ENCODE peak calls at places on chromosomes 6 and 20, in seven cellular contexts. W, Z, P, U, V, M and A are unnamed samples. For H3K27me3 and H3K4me1, the result is how much of the 10 kb centered on the place peaks cover.

GRCh38 chr20:20024942-20025341 is 7.8 kb downstream of the NAA20 start:
- DNase-seq in Z (no peak), W (no peak), P (peak), U (no peak), M (no peak), V (no peak), A (no peak)

GRCh38 chr20:53547664-53548239 is 45.9 kb downstream of the ZNF217 start:
- DNase-seq in W (peak), V (no peak), Z (peak), M (no peak), U (no peak), P (peak), A (no peak)

GRCh38 chr20:37890643-37891042 is 12.3 kb upstream of the VSTM2L start:
- DNase-seq in M (no peak), V (no peak), W (no peak), P (no peak), Z (no peak), U (no peak), A (no peak)

GRCh38 chr6:166678426-166678825 is 51.4 kb upstream of the RPS6KA2 start:
- DNase-seq in W (peak), Z (peak), M (no peak), U (no peak), V (no peak), P (peak), A (no peak)

GRCh38 chr6:111122458-111123286 is 35.4 kb downstream of the SLC16A10 start:
- DNase-seq in W (no peak), M (no peak), U (no peak), P (no peak), V (peak), Z (no peak), A (no peak)

GRCh38 chr6:109705258-109705657 is 14.2 kb downstream of the FIG4 start:
- DNase-seq in Z (peak), M (peak), V (peak), P (peak), W (peak), U (peak), A (peak)

GRCh38 chr6:100347901-100348550 is 116.7 kb downstream of the SIM1 start:
- DNase-seq in U (no peak), M (no peak), Z (peak), W (peak), V (no peak), P (peak), A (no peak)

GRCh38 chr6:108581237-108581931 is 20.7 kb downstream of the FOXO3 start:
- DNase-seq in M (no peak), W (peak), V (peak), U (no peak), Z (peak), P (peak), A (no peak)

GRCh38 chr20:3811421-3812258 is 8.7 kb upstream of the AP5S1 start:
- DNase-seq in U (peak), V (peak), Z (peak), M (peak), P (peak), W (peak), A (peak)

GRCh38 chr6:112118034-112118433 is 30.6 kb downstream of the FAM229B start:
- DNase-seq in W (no peak), P (no peak), V (no peak), Z (no peak), U (no peak), M (no peak), A (no peak)

GRCh38 chr6:93678841-93679454 is 259.6 kb upstream of the EPHA7 start:
- DNase-seq in P (peak), U (no peak), M (no peak), W (peak), Z (peak), V (no peak), A (no peak)

DNA sequence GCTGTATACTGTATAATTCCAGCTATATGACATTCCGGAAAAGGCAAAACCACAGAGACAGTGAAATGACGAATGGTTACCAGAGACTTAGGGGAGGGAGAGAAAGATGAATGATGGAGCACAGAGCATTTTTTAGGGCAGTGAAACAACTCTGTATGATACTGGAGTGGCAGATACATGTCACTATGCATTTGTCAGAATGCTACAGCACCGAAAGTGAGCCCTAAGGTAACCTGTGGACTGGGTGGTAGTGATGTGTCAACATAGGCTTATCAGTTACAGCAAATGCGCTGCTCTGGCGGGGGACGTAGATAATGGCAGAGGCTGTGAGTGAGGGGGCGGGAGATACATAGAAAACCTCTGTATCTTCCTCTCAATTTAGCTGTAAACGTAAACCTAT is 201.3 kb upstream of the SSTR4 start:
- DNase-seq in W (peak), U (no peak), V (no peak), M (no peak), Z (peak), P (peak), A (no peak)
- H3K27me3 ChIP-seq in W (under half), U (under half), V (under half), M (under half), Z (under half), P (under half), A (under half)

DNA sequence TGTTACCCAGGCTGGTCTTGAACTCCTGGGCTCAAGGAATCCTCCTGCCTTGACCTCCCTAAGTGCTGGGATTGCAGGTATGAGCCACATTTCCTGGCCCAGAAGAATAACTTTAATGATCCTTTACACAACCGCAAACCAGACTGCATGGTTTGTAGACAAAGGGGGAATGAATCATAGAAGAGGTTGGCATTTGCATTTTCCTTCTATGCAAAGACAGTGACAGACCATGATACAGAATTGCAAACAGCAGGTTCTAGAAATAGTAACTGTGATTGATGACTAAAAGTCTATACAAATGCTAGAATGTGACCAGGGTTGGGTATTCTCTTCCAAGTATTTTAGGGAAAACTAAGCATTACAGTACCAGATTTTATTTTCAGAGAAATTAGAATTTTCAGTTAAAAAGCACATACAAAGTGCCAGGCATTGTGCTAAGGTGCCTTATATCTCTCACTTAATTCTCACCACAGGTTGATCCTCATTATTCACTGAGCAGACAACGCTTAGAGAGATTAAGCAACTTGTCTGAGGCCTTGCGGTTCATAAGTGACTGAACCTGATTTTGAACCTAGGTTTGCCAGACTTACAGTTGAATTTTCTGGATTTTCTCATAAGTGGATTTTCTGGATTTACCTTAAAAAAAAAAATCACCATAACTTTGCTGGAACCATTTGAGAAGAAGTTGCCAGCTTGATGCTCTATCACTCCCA is 146.6 kb downstream of the ZFAND3 start:
- DNase-seq in V (no peak), U (no peak), P (no peak), W (peak), M (no peak), Z (no peak), A (no peak)
- H3K27ac ChIP-seq in V (no peak), U (no peak), P (no peak), W (peak), M (no peak), Z (no peak), A (no peak)

DNA sequence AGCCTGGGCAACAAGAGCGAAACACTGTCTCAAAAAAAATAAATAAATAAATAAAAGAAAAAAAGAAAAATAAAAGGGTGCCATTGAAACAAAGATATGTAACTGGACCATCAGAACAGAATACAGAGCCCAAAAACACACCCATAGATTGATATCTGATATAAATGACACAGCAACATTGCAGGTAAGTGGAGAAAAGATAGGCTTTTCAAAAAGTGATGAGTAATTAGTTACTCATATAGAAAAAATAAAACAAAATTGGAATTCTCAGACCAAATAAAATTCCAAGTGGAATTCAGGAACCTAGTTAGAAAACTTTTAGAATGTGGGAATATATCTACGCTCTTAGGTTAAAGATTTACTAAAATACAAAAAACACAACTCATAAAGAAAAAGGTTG is 60.6 kb upstream of the CHD6 start:
- DNase-seq in U (no peak), P (no peak), M (no peak), W (peak), Z (no peak), V (no peak), A (no peak)
- H3K4me1 ChIP-seq in U (under half), P (under half), M (under half), W (under half), Z (under half), V (under half), A (under half)

GRCh38 chr6:125264476-125264875 is 37.3 kb downstream of the HDDC2 start:
- DNase-seq in Z (no peak), P (no peak), U (no peak), M (no peak), W (no peak), V (no peak), A (no peak)
- H3K27me3 ChIP-seq in Z (under half), P (under half), U (under half), M (under half), W (under half), V (under half), A (under half)

GRCh38 chr6:21665101-21665435 is 71.5 kb downstream of the SOX4 start:
- DNase-seq in W (no peak), U (no peak), V (no peak), P (peak), Z (peak), M (no peak), A (no peak)

GRCh38 chr6:21664263-21665081 is 70.9 kb downstream of the SOX4 start:
- DNase-seq in V (peak), Z (peak), P (peak), M (no peak), W (no peak), U (peak), A (no peak)

GRCh38 chr6:21666200-21666671 is 72.7 kb downstream of the SOX4 start:
- DNase-seq in W (no peak), U (no peak), M (no peak), V (peak), Z (peak), P (no peak), A (no peak)

GRCh38 chr6:21666788-21667681 is 73.5 kb downstream of the SOX4 start:
- DNase-seq in Z (peak), P (no peak), M (no peak), W (no peak), U (no peak), V (no peak), A (no peak)

GRCh38 chr6:21665436-21666199 is 72.1 kb downstream of the SOX4 start:
- DNase-seq in Z (no peak), P (no peak), M (no peak), U (no peak), W (no peak), V (no peak), A (no peak)
- H3K27ac ChIP-seq in Z (no peak), P (no peak), M (no peak), U (no peak), W (no peak), V (no peak), A (no peak)

GRCh38 chr6:170553686-170554085 is 483 bp upstream of the TBP start:
- DNase-seq in Z (peak), P (peak), U (no peak), W (no peak), M (no peak), V (no peak), A (no peak)
- H3K4me1 ChIP-seq in Z (under half), P (under half), U (half or more), W (under half), M (under half), V (under half), A (under half)

GRCh38 chr6:45423901-45424627 is 46.3 kb upstream of the SUPT3H start:
- DNase-seq in M (no peak), W (no peak), U (peak), P (peak), V (peak), Z (peak), A (no peak)
- H3K27me3 ChIP-seq in M (under half), W (under half), U (under half), P (under half), V (half or more), Z (half or more), A (under half)

DNA sequence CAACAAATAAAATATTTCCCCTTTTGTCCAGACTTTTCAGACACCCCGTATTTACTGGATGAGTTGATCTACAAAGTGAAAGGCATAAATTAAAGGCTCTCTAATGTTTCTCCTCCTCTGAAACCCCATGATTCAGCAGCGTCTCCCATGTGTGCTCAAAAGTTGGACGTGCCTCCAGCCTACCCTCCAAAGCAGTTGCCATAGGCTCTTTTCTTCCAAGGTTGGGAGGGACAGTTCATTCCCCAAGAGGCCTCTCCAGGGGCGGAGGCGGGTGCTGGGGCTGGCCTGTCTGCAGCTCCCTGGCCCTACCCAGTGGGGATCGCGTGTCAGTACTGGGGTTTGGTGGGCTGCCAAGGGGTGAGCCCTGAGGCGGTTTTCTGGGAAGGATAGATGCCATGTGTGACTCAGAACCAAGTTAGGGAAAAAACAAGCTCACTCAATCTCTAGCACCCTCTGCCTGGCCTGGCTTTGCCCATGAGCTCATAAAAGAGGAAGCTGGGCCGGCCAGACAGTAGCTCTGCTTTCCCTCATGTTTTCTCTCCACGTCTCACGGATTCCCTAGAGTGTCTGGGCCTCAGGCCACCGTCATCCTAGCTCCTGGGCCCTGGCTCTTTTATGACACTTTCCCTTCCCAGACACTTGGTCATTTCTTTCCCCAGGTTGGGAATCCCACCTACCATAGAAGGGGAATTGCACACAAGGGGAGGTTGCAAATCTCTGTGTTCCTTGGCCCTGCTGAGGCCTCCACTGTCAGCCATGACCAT is 8.0 kb upstream of the IER3 start:
- DNase-seq in U (peak), Z (peak), P (peak), M (no peak), W (peak), V (peak), A (no peak)
- H3K27ac ChIP-seq in U (peak), Z (peak), P (peak), M (no peak), W (peak), V (peak), A (no peak)